ENCODE peak calls at places on chromosomes 1 and 21, in six cellular contexts. One of them, this sample, is unnamed.

GRCh38 chr21:41634211-41634694 is 126.3 kb upstream of the TMPRSS2 start:
- DNase-seq in GM23248: no peak
- DNase-seq in bronchial epithelial cell: peak; percentile 93
- DNase-seq in lower lobe of right lung: peak; percentile 60
- DNase-seq in pancreas: no peak
- DNase-seq in aorta: no peak
- DNase-seq in this sample: no peak

GRCh38 chr1:51313961-51314777 is 16.2 kb downstream of the TTC39A start:
- DNase-seq in pancreas: no peak
- DNase-seq in bronchial epithelial cell: peak; percentile 94
- DNase-seq in lower lobe of right lung: peak; percentile 56
- DNase-seq in aorta: no peak
- DNase-seq in GM23248: peak; percentile 86
- DNase-seq in this sample: no peak

GRCh38 chr1:3292051-3292722 is 162.3 kb upstream of the ARHGEF16 start:
- DNase-seq in aorta: no peak
- DNase-seq in bronchial epithelial cell: no peak
- DNase-seq in lower lobe of right lung: peak; percentile 61
- DNase-seq in pancreas: no peak
- DNase-seq in GM23248: no peak
- DNase-seq in this sample: no peak

GRCh38 chr21:44427241-44428120 is 27.8 kb upstream of the LRRC3 start:
- DNase-seq in aorta: peak; percentile 75
- DNase-seq in lower lobe of right lung: peak; percentile 45
- DNase-seq in GM23248: no peak
- DNase-seq in pancreas: no peak
- DNase-seq in bronchial epithelial cell: no peak
- DNase-seq in this sample: no peak

GRCh38 chr1:87863317-87863716 is 534.6 kb downstream of the LMO4 start:
- DNase-seq in pancreas: no peak
- DNase-seq in GM23248: no peak
- DNase-seq in bronchial epithelial cell: no peak
- DNase-seq in aorta: no peak
- DNase-seq in lower lobe of right lung: no peak
- DNase-seq in this sample: no peak

GRCh38 chr1:98327151-98327918 is 334.2 kb upstream of the SNX7 start:
- DNase-seq in GM23248: peak; percentile 62
- DNase-seq in bronchial epithelial cell: no peak
- DNase-seq in aorta: no peak
- DNase-seq in pancreas: no peak
- DNase-seq in lower lobe of right lung: no peak
- DNase-seq in this sample: no peak

GRCh38 chr1:62836856-62837540 is 53.1 kb downstream of the ATG4C start:
- DNase-seq in lower lobe of right lung: no peak
- DNase-seq in aorta: no peak
- DNase-seq in bronchial epithelial cell: no peak
- DNase-seq in pancreas: no peak
- DNase-seq in GM23248: no peak
- DNase-seq in this sample: no peak

GRCh38 chr1:51981555-51981954 is 8.9 kb downstream of the RAB3B start:
- DNase-seq in aorta: no peak
- DNase-seq in bronchial epithelial cell: no peak
- DNase-seq in GM23248: no peak
- DNase-seq in lower lobe of right lung: no peak
- DNase-seq in pancreas: no peak
- DNase-seq in this sample: no peak

GRCh38 chr21:44399955-44400790 is 46.8 kb downstream of the TRPM2 start:
- DNase-seq in bronchial epithelial cell: no peak
- DNase-seq in pancreas: no peak
- DNase-seq in lower lobe of right lung: no peak
- DNase-seq in GM23248: no peak
- DNase-seq in aorta: peak; percentile 58
- DNase-seq in this sample: no peak

GRCh38 chr1:58874757-58875755 is 91.2 kb upstream of the JUN start:
- DNase-seq in lower lobe of right lung: no peak
- DNase-seq in aorta: no peak
- DNase-seq in bronchial epithelial cell: peak; percentile 51
- DNase-seq in GM23248: peak; percentile 85
- DNase-seq in pancreas: peak; percentile 54
- DNase-seq in this sample: peak; percentile 66

GRCh38 chr1:75855010-75855409 is 58.3 kb downstream of the MSH4 start:
- DNase-seq in bronchial epithelial cell: peak; percentile 88
- DNase-seq in aorta: no peak
- DNase-seq in pancreas: no peak
- DNase-seq in GM23248: peak; percentile 38
- DNase-seq in lower lobe of right lung: no peak
- DNase-seq in this sample: peak; percentile 5

GRCh38 chr1:101283443-101283842 is 46.6 kb downstream of the S1PR1 start:
- DNase-seq in lower lobe of right lung: no peak
- DNase-seq in GM23248: no peak
- DNase-seq in bronchial epithelial cell: no peak
- DNase-seq in pancreas: no peak
- DNase-seq in aorta: no peak
- DNase-seq in this sample: no peak

GRCh38 chr1:192959657-192960186 is 99.4 kb downstream of the UCHL5 start:
- DNase-seq in GM23248: no peak
- DNase-seq in aorta: no peak
- DNase-seq in lower lobe of right lung: no peak
- DNase-seq in bronchial epithelial cell: no peak
- DNase-seq in pancreas: no peak
- DNase-seq in this sample: no peak

GRCh38 chr1:205480349-205481278 is 23.9 kb upstream of the CDK18 start:
- DNase-seq in aorta: no peak
- DNase-seq in GM23248: no peak
- DNase-seq in bronchial epithelial cell: no peak
- DNase-seq in pancreas: no peak
- DNase-seq in lower lobe of right lung: no peak
- DNase-seq in this sample: no peak

GRCh38 chr1:27356628-27357280 is 10.0 kb downstream of the MAP3K6 start:
- DNase-seq in bronchial epithelial cell: peak; percentile 53
- DNase-seq in pancreas: peak; percentile 75
- DNase-seq in GM23248: no peak
- DNase-seq in lower lobe of right lung: peak; percentile 57
- DNase-seq in aorta: no peak
- DNase-seq in this sample: no peak

GRCh38 chr1:187338762-187339412 is 510.1 kb downstream of the PLA2G4A start:
- DNase-seq in pancreas: no peak
- DNase-seq in aorta: no peak
- DNase-seq in GM23248: no peak
- DNase-seq in bronchial epithelial cell: no peak
- DNase-seq in lower lobe of right lung: no peak
- DNase-seq in this sample: no peak

GRCh38 chr1:203503851-203504250 is 9.9 kb downstream of the OPTC start:
- DNase-seq in GM23248: no peak
- DNase-seq in pancreas: no peak
- DNase-seq in bronchial epithelial cell: no peak
- DNase-seq in lower lobe of right lung: no peak
- DNase-seq in aorta: no peak
- DNase-seq in this sample: no peak

GRCh38 chr1:156140879-156141707 is 12.3 kb upstream of the SEMA4A start:
- DNase-seq in pancreas: peak; percentile 43
- DNase-seq in bronchial epithelial cell: no peak
- DNase-seq in lower lobe of right lung: no peak
- DNase-seq in aorta: peak; percentile 90
- DNase-seq in GM23248: peak; percentile 71
- DNase-seq in this sample: no peak

GRCh38 chr1:222928212-222928611 is 113.4 kb downstream of the DISP1 start:
- DNase-seq in lower lobe of right lung: peak; percentile 52
- DNase-seq in GM23248: peak; percentile 50
- DNase-seq in aorta: no peak
- DNase-seq in pancreas: peak; percentile 55
- DNase-seq in bronchial epithelial cell: peak; percentile 63
- DNase-seq in this sample: peak; percentile 93

GRCh38 chr1:30670195-30671060 is 53.0 kb downstream of the MATN1 start:
- DNase-seq in GM23248: peak; percentile 98
- DNase-seq in bronchial epithelial cell: peak; percentile 57
- DNase-seq in lower lobe of right lung: no peak
- DNase-seq in pancreas: no peak
- DNase-seq in aorta: peak; percentile 67
- DNase-seq in this sample: no peak

GRCh38 chr1:170168263-170168662 is 22.5 kb downstream of the NTMT2 start:
- DNase-seq in lower lobe of right lung: no peak
- DNase-seq in bronchial epithelial cell: peak; percentile 25
- DNase-seq in GM23248: peak; percentile 55
- DNase-seq in aorta: no peak
- DNase-seq in pancreas: no peak
- DNase-seq in this sample: peak; percentile 3

GRCh38 chr1:161119017-161119378 is 1.1 kb downstream of the NIT1 start:
- DNase-seq in lower lobe of right lung: no peak
- DNase-seq in pancreas: peak; percentile 77
- DNase-seq in bronchial epithelial cell: peak; percentile 29
- DNase-seq in aorta: no peak
- DNase-seq in GM23248: peak; percentile 32
- DNase-seq in this sample: no peak

GRCh38 chr21:18340387-18340942 is 63.1 kb downstream of the TMPRSS15 start:
- DNase-seq in lower lobe of right lung: no peak
- DNase-seq in aorta: no peak
- DNase-seq in pancreas: no peak
- DNase-seq in GM23248: no peak
- DNase-seq in bronchial epithelial cell: no peak
- DNase-seq in this sample: no peak

GRCh38 chr1:116314305-116314919 is 58.6 kb upstream of the ATP1A1 start:
- DNase-seq in GM23248: peak; percentile 4
- DNase-seq in lower lobe of right lung: no peak
- DNase-seq in pancreas: peak; percentile 58
- DNase-seq in bronchial epithelial cell: no peak
- DNase-seq in aorta: no peak
- DNase-seq in this sample: no peak

GRCh38 chr21:29640233-29640554 is 299.6 kb downstream of the GRIK1 start:
- DNase-seq in pancreas: no peak
- DNase-seq in aorta: no peak
- DNase-seq in lower lobe of right lung: no peak
- DNase-seq in GM23248: no peak
- DNase-seq in bronchial epithelial cell: no peak
- DNase-seq in this sample: no peak

GRCh38 chr1:229070168-229070567 is 200.7 kb upstream of the RAB4A start:
- DNase-seq in lower lobe of right lung: peak; percentile 95
- DNase-seq in pancreas: peak; percentile 92
- DNase-seq in bronchial epithelial cell: peak; percentile 85
- DNase-seq in GM23248: peak; percentile 87
- DNase-seq in aorta: peak; percentile 95
- DNase-seq in this sample: peak; percentile 90

GRCh38 chr1:220652995-220653394 is 37.2 kb upstream of the C1orf115 start:
- DNase-seq in lower lobe of right lung: no peak
- DNase-seq in aorta: no peak
- DNase-seq in bronchial epithelial cell: no peak
- DNase-seq in pancreas: no peak
- DNase-seq in GM23248: no peak
- DNase-seq in this sample: no peak

GRCh38 chr1:245580651-245581050 is 425.9 kb downstream of the KIF26B start:
- DNase-seq in aorta: no peak
- DNase-seq in pancreas: no peak
- DNase-seq in lower lobe of right lung: no peak
- DNase-seq in bronchial epithelial cell: no peak
- DNase-seq in GM23248: no peak
- DNase-seq in this sample: no peak

DNA sequence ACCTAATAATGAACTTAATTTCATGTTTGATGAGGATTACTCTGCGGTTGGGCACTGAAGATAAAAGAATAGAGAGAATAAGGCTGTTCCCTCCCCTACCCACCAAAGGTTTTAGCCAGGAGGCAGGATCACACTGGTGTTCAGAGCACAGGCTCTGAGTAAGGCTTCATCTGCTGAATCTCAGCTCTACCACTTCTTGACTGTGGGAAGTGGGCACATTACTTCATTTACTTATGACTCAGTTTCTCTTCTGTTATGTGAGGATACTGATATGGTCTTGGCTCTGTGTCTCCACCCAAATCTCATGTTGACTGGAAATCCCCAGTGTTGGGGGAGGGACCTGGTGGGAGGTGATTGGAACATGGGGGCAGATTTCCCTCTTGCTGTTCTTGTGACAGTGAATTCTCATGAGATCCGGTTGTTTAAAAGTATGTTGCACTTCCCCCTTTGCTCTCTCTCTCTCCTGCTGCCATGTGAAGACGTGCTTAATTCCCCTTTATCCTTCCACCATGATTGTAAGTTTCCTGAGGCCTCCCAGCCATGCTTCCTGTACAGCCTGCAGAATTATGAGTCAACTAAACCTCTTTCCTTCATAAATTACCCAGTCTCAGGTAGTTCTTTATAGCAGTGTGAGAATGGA is 79.7 kb downstream of the SMYD2 start:
- DNase-seq in aorta: no peak
- DNase-seq in GM23248: no peak
- DNase-seq in lower lobe of right lung: no peak
- DNase-seq in bronchial epithelial cell: no peak
- DNase-seq in pancreas: no peak
- DNase-seq in this sample: no peak
- H3K36me3 ChIP-seq in aorta: peaks cover 5% of the 10 kb centered on the region
- H3K36me3 ChIP-seq in GM23248: peaks cover 63% of the 10 kb centered on the region
- H3K36me3 ChIP-seq in lower lobe of right lung: peaks cover 66% of the 10 kb centered on the region
- H3K36me3 ChIP-seq in bronchial epithelial cell: peaks cover 45% of the 10 kb centered on the region
- H3K36me3 ChIP-seq in pancreas: no peaks in the 10 kb centered on the region
- H3K36me3 ChIP-seq in this sample: peaks cover 35% of the 10 kb centered on the region

GRCh38 chr1:1817262-1817661 is 39.0 kb upstream of the NADK start:
- DNase-seq in pancreas: no peak
- DNase-seq in aorta: no peak
- DNase-seq in lower lobe of right lung: no peak
- DNase-seq in GM23248: no peak
- DNase-seq in bronchial epithelial cell: no peak
- DNase-seq in this sample: no peak
- H3K36me3 ChIP-seq in pancreas: peaks cover 7% of the 10 kb centered on the region
- H3K36me3 ChIP-seq in aorta: peaks cover 2% of the 10 kb centered on the region
- H3K36me3 ChIP-seq in lower lobe of right lung: peaks cover 81% of the 10 kb centered on the region
- H3K36me3 ChIP-seq in GM23248: peaks cover 52% of the 10 kb centered on the region
- H3K36me3 ChIP-seq in bronchial epithelial cell: peaks cover 26% of the 10 kb centered on the region
- H3K36me3 ChIP-seq in this sample: peaks cover 79% of the 10 kb centered on the region

GRCh38 chr1:36287595-36287994 is 18.6 kb upstream of the SH3D21 start:
- DNase-seq in bronchial epithelial cell: no peak
- DNase-seq in pancreas: no peak
- DNase-seq in lower lobe of right lung: no peak
- DNase-seq in aorta: no peak
- DNase-seq in GM23248: no peak
- DNase-seq in this sample: no peak
- H3K36me3 ChIP-seq in bronchial epithelial cell: peaks cover 29% of the 10 kb centered on the region
- H3K36me3 ChIP-seq in pancreas: peaks cover 50% of the 10 kb centered on the region
- H3K36me3 ChIP-seq in lower lobe of right lung: peaks cover 96% of the 10 kb centered on the region
- H3K36me3 ChIP-seq in aorta: peaks cover 15% of the 10 kb centered on the region
- H3K36me3 ChIP-seq in GM23248: peaks cover 80% of the 10 kb centered on the region
- H3K36me3 ChIP-seq in this sample: peaks cover 88% of the 10 kb centered on the region

GRCh38 chr1:153754266-153754665 is 20.9 kb upstream of the SLC27A3 start:
- DNase-seq in GM23248: no peak
- DNase-seq in aorta: no peak
- DNase-seq in bronchial epithelial cell: no peak
- DNase-seq in pancreas: no peak
- DNase-seq in lower lobe of right lung: no peak
- DNase-seq in this sample: no peak

GRCh38 chr1:153752072-153752471 is 23.1 kb upstream of the SLC27A3 start:
- DNase-seq in pancreas: no peak
- DNase-seq in lower lobe of right lung: no peak
- DNase-seq in aorta: no peak
- DNase-seq in bronchial epithelial cell: no peak
- DNase-seq in GM23248: no peak
- DNase-seq in this sample: no peak

GRCh38 chr1:153749408-153750005 is 21.7 kb downstream of the INTS3 start:
- DNase-seq in bronchial epithelial cell: peak; percentile 65
- DNase-seq in lower lobe of right lung: peak; percentile 89
- DNase-seq in pancreas: peak; percentile 80
- DNase-seq in GM23248: peak; percentile 93
- DNase-seq in aorta: peak; percentile 92
- DNase-seq in this sample: peak; percentile 76

GRCh38 chr1:153750026-153750995 is 22.5 kb downstream of the INTS3 start:
- DNase-seq in GM23248: peak; percentile 42
- DNase-seq in pancreas: no peak
- DNase-seq in aorta: no peak
- DNase-seq in lower lobe of right lung: no peak
- DNase-seq in bronchial epithelial cell: no peak
- DNase-seq in this sample: no peak

GRCh38 chr1:153752561-153753195 is 22.5 kb upstream of the SLC27A3 start:
- DNase-seq in pancreas: no peak
- DNase-seq in lower lobe of right lung: no peak
- DNase-seq in GM23248: peak; percentile 84
- DNase-seq in aorta: peak; percentile 84
- DNase-seq in bronchial epithelial cell: no peak
- DNase-seq in this sample: no peak
- H3K36me3 ChIP-seq in pancreas: peaks cover 26% of the 10 kb centered on the region
- H3K36me3 ChIP-seq in lower lobe of right lung: peaks cover 85% of the 10 kb centered on the region
- H3K36me3 ChIP-seq in GM23248: peaks cover 34% of the 10 kb centered on the region
- H3K36me3 ChIP-seq in aorta: peaks cover 6% of the 10 kb centered on the region
- H3K36me3 ChIP-seq in bronchial epithelial cell: peaks cover 24% of the 10 kb centered on the region
- H3K36me3 ChIP-seq in this sample: peaks cover 15% of the 10 kb centered on the region